ENCODE peak calls at places on chromosomes 6 and 20, in eight cellular contexts. K, S, T, R, A, X, G and I are unnamed samples. For H3K36me3, the result is how much of the 10 kb centered on the place peaks cover.

GRCh38 chr6:25815194-25815593 is 16.7 kb downstream of the SLC17A1 start:
- DNase-seq in K (no peak), S (no peak), T (no peak), R (no peak), A (no peak), X (no peak), G (no peak), I (no peak)

GRCh38 chr6:133512410-133513016 is 271.4 kb downstream of the EYA4 start:
- DNase-seq in K (peak), S (no peak), T (peak), R (peak), A (peak), X (peak), G (peak), I (peak)

GRCh38 chr6:52208612-52209011 is 22.4 kb downstream of the IL17A start:
- DNase-seq in K (no peak), S (no peak), T (no peak), R (no peak), A (no peak), X (no peak), G (no peak), I (no peak)

GRCh38 chr6:149701699-149702098 is 16.2 kb downstream of the LATS1 start:
- DNase-seq in K (no peak), S (no peak), T (no peak), R (no peak), A (no peak), X (no peak), G (no peak), I (no peak)

GRCh38 chr6:127855542-127856159 is 45.2 kb downstream of the THEMIS start:
- DNase-seq in K (no peak), S (no peak), T (no peak), R (peak), A (no peak), X (no peak), G (no peak), I (peak)

GRCh38 chr6:100730581-100730980 is 150.5 kb downstream of the ASCC3 start:
- DNase-seq in K (peak), S (no peak), T (no peak), R (no peak), A (no peak), X (no peak), G (no peak), I (no peak)

GRCh38 chr20:47680804-47681529 is 104.3 kb downstream of the SULF2 start:
- DNase-seq in K (no peak), S (no peak), T (no peak), R (no peak), A (no peak), X (no peak), G (no peak), I (peak)

GRCh38 chr6:20402181-20403079 is 751 bp downstream of the E2F3 start:
- DNase-seq in K (peak), S (peak), T (peak), R (peak), A (peak), X (peak), G (peak), I (peak)

GRCh38 chr6:50087231-50087954 is 37.7 kb upstream of the DEFB112 start:
- DNase-seq in K (no peak), S (no peak), T (no peak), R (no peak), A (no peak), X (no peak), G (no peak), I (no peak)

GRCh38 chr20:62515280-62515679 is 39.5 kb upstream of the GATA5 start:
- DNase-seq in K (no peak), S (no peak), T (no peak), R (no peak), A (no peak), X (no peak), G (no peak), I (no peak)
- H3K4me3 ChIP-seq in K (no peak), S (no peak), T (no peak), R (no peak), A (no peak), X (no peak), G (no peak), I (no peak)

DNA sequence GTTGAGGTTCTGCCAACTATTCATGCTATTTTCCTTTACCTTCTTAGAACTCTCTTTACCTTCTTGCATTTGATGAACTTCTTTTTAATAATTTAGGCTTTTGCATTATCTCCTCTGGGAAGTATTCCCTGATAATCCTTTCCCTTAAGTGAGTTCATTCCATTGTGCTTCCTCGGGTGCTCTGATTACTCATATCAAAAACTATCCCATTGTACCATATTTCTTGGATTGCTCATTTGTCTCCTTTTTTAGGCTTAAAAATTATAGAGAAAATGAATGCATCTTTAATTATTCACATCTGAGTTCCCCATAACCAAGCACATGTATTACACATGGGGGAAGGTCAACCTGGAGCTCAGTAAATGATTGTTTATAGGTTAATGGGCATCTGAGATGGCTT is 2.5 kb downstream of the CALHM4 start:
- DNase-seq in K (no peak), S (no peak), T (no peak), R (no peak), A (no peak), X (no peak), G (no peak), I (no peak)
- H3K36me3 ChIP-seq in K (under half), S (under half), T (under half), R (under half), A (under half), X (under half), G (under half), I (under half)

GRCh38 chr6:107180114-107180513 is 64.8 kb upstream of the BEND3 start:
- DNase-seq in K (no peak), S (no peak), T (no peak), R (no peak), A (no peak), X (peak), G (no peak), I (no peak)

GRCh38 chr6:107185570-107185969 is 70.3 kb upstream of the BEND3 start:
- DNase-seq in K (no peak), S (no peak), T (no peak), R (peak), A (no peak), X (peak), G (no peak), I (peak)

GRCh38 chr6:107187630-107188029 is 72.3 kb upstream of the BEND3 start:
- DNase-seq in K (no peak), S (no peak), T (no peak), R (no peak), A (no peak), X (no peak), G (no peak), I (no peak)

GRCh38 chr6:107186047-107186446 is 70.7 kb upstream of the BEND3 start:
- DNase-seq in K (no peak), S (no peak), T (no peak), R (no peak), A (no peak), X (peak), G (no peak), I (no peak)
- TF ChIP-seq CTCF in K (no peak), S (no peak), T (no peak), R (no peak), A (no peak), X (no peak), G (no peak), I (no peak)

GRCh38 chr20:774680-775057 is 6.4 kb upstream of the SLC52A3 start:
- DNase-seq in K (no peak), S (no peak), T (no peak), R (no peak), A (no peak), X (no peak), G (no peak), I (no peak)

GRCh38 chr20:772806-773205 is 4.5 kb upstream of the SLC52A3 start:
- DNase-seq in K (no peak), S (no peak), T (no peak), R (no peak), A (no peak), X (no peak), G (no peak), I (no peak)

GRCh38 chr20:775679-776135 is 7.4 kb upstream of the SLC52A3 start:
- DNase-seq in K (no peak), S (peak), T (peak), R (no peak), A (no peak), X (no peak), G (peak), I (no peak)

GRCh38 chr20:776165-776564 is 7.9 kb upstream of the SLC52A3 start:
- DNase-seq in K (no peak), S (no peak), T (no peak), R (no peak), A (no peak), X (no peak), G (no peak), I (no peak)

DNA sequence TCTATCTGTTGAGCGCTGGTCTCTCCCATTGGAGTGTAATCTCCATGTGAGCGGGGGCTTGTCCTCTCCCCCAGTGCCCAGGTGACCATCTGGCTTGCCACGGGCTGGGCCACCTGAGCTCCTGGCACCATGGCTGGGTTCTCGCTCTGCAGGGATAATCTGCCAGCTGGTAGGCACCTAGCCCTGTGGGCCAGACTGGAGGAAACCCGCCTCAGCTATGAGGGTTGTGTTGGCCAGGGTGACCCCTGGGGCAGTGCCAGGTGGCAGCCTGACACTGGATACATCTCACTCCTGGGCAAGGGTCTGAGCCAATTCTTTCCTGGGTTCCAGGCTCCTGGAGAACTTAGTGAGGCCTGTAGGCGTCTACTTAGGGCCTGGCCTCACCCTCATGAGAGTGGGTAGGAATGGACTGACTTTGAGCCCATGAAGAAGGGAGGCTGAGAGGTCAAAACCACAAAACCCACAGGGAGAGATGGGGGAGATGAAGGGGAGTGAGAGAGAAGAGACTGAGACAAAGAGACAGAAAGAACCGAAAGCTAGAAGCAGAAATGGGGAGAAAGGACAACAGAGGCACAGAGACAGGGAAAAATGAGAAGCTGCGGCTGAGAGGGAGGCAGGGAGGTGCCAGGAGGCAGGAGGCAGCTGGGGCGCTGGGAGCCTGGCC is 5.8 kb upstream of the SLC52A3 start:
- DNase-seq in K (no peak), S (no peak), T (no peak), R (no peak), A (no peak), X (no peak), G (no peak), I (no peak)
- H3K4me3 ChIP-seq in K (no peak), S (no peak), T (no peak), R (no peak), A (no peak), X (no peak), G (no peak), I (no peak)

GRCh38 chr6:6749791-6750434 is 161.4 kb downstream of the LY86 start:
- DNase-seq in K (no peak), S (no peak), T (peak), R (peak), A (peak), X (no peak), G (peak), I (peak)
- H3K36me3 ChIP-seq in K (under half), S (under half), T (under half), R (under half), A (under half), X (under half), G (under half), I (under half)

DNA sequence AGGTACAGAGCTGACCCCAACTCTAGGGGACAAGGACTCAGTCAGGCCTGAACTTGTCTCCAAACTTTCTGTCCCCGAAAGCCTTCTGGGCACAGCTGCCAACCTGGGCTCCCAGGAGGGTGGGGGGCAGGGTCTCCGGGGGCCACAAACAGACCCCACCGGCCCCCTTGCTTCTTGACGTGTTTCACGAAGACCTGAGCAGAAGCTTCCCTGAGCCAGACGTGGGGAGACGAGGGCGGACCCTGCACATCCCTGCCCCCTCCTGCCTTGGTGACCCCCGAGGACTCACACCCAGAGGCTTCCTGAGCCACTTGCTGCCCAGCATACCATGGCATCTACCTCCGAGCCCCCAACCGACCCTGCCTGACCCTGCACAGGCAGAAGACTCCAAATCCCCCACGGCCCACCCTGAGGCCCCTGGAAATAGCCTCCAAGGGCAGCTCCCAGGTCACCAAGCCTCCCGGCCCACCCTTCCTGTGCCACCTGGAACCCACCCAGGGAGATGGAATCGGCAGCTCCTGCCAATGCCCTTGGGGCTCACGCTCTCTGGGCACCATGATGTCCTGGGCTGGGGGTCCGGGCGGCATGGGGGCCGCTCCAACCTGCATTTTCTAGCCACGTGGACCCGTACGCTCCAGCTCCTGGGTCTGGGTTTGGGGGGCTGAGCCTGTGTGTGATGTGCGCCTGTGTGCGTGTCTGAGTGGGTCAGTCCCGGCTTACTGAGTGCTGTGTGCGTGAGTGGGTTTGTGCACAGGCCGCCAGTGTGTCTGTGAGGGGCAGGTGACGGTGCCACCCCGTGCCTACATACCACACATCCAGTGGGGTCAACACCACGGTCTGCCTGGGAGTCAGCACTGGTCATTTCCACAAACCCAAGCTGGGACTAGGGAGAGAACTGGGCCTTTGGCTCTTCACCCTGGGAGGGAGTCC is 2.5 kb upstream of the PTK6 start:
- DNase-seq in K (no peak), S (peak), T (no peak), R (no peak), A (no peak), X (no peak), G (no peak), I (no peak)
- TF ChIP-seq CTCF in K (no peak), S (no peak), T (no peak), R (no peak), A (no peak), X (no peak), G (no peak), I (no peak)

GRCh38 chr6:152637422-152638047 is 373 bp upstream of the SYNE1 start:
- DNase-seq in K (no peak), S (no peak), T (no peak), R (no peak), A (no peak), X (no peak), G (no peak), I (no peak)
- H3K4me3 ChIP-seq in K (peak), S (peak), T (peak), R (peak), A (peak), X (peak), G (peak), I (peak)

GRCh38 chr20:15643713-15644112 is 929.5 kb downstream of the KIF16B start:
- DNase-seq in K (peak), S (no peak), T (no peak), R (no peak), A (no peak), X (no peak), G (no peak), I (no peak)
- H3K36me3 ChIP-seq in K (under half), S (under half), T (under half), R (under half), A (under half), X (under half), G (under half), I (under half)

DNA sequence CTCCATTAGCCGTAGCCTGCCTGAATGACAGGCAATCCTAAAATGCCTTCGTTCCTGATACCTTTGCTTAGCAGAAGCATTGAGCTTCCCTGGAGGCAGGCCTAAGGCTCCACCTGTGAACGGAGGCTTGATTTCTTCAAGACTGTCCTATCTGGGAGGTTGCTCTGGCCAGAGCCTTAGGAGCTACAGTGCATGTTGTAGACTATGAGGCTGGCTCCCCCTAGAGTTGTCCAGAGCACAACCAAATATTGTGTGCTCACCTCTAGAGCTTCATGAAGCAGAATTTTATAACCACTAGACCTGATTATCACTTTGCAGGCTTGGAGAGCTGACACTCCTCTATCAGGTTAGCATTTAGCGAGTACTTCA is 217.8 kb downstream of the MAFB start:
- DNase-seq in K (no peak), S (no peak), T (peak), R (no peak), A (no peak), X (peak), G (peak), I (no peak)
- TF ChIP-seq CTCF in K (peak), S (no peak), T (no peak), R (no peak), A (peak), X (no peak), G (no peak), I (no peak)

DNA sequence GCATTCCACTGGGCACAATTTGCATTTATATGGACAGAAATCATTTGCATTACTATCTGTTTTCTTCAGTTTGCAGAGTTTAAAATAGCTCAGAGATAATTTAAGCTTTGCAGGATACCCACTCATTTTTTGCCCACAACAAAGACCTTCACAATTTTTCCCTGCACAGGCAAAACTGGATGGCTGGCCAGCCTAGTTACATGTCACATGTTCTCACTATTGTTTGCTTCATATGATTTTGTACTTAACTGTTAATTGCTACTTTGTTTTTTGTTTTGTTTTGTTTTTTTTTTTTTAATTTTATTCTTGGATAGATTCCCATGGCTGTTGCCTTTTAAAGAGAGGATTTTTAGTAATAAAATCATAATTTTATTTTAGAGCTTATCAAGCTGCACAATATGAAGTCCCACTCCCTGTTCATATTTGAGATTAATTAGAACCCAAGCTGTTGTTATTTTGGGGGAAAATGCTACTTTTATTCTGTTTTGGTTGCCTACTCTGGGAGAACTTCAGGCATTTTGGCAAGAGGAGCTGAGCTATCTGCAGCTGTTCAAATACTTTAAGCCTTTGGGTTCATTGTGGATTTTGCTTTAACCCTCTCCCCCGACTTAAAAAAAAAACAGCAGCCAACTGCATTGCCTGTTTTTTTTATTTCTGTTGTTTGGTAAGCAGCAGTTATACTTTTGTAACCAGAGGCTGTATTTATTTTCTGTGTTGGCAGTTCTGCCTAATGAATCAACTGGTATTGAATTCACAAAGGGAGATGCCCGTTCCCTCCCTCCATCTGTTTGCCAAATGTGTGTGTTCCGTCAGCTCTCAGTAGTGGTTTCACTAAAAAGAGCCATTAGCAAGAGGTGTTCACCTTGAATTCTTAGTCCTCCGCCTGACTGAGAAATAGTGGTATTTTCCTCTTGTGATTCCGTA is 483.8 kb downstream of the UTRN start:
- DNase-seq in K (no peak), S (no peak), T (no peak), R (no peak), A (no peak), X (no peak), G (no peak), I (no peak)
- H3K4me3 ChIP-seq in K (no peak), S (no peak), T (no peak), R (no peak), A (no peak), X (no peak), G (no peak), I (no peak)